ENCODE peak calls at places on chromosome 14, in six cellular contexts. G is lower leg skin, T is right lobe of liver, R is HCT116, I is thyroid gland, X is IMR-90. M is an unnamed sample.

GRCh38 chr14:63276492-63277342 is 42.0 kb downstream of the GPHB5 start:
- DNase-seq in G (no peak), T (no peak), I (no peak), R (peak), X (peak), M (no peak)

GRCh38 chr14:28763914-28764848 is 2.4 kb upstream of the FOXG1 start:
- DNase-seq in R (no peak), X (no peak), I (no peak), T (no peak), G (no peak), M (no peak)

GRCh38 chr14:64147126-64147790 is 146.9 kb downstream of the ESR2 start:
- DNase-seq in I (no peak), T (no peak), G (no peak), X (peak), R (no peak), M (no peak)

GRCh38 chr14:59131926-59132763 is 56.3 kb upstream of the DAAM1 start:
- DNase-seq in X (no peak), R (no peak), T (no peak), G (no peak), I (no peak), M (no peak)

GRCh38 chr14:99055816-99056215 is 216.2 kb downstream of the BCL11B start:
- DNase-seq in I (no peak), X (no peak), G (no peak), T (peak), R (no peak), M (no peak)

GRCh38 chr14:73591690-73592448 is at the start of gene ACOT4:
- DNase-seq in G (no peak), R (no peak), X (peak), T (peak), I (peak), M (no peak)

GRCh38 chr14:74834682-74835392 is 41.1 kb downstream of the PROX2 start:
- DNase-seq in R (no peak), G (no peak), X (peak), T (no peak), I (no peak), M (no peak)

GRCh38 chr14:25122188-25122587 is 72.2 kb upstream of the STXBP6 start:
- DNase-seq in X (no peak), T (no peak), G (peak), R (no peak), I (no peak), M (no peak)

GRCh38 chr14:74302160-74302628 is 540 bp downstream of the ABCD4 start:
- DNase-seq in X (peak), T (no peak), G (no peak), I (no peak), R (no peak), M (no peak)

GRCh38 chr14:103905861-103906456 is 22.3 kb upstream of the TDRD9 start:
- DNase-seq in I (no peak), G (no peak), T (no peak), X (no peak), R (no peak), M (no peak)

GRCh38 chr14:63224196-63224595 is 20.0 kb downstream of the RHOJ start:
- DNase-seq in I (no peak), G (no peak), T (no peak), R (no peak), X (no peak), M (no peak)

GRCh38 chr14:73722581-73722980 is 8.4 kb upstream of the PNMA1 start:
- DNase-seq in T (no peak), R (no peak), G (no peak), I (no peak), X (no peak), M (no peak)

GRCh38 chr14:72615511-72616121 is 278.3 kb downstream of the DPF3 start:
- DNase-seq in R (no peak), I (peak), T (no peak), G (peak), X (peak), M (no peak)

GRCh38 chr14:69657961-69658360 is 46.6 kb downstream of the SUSD6 start:
- DNase-seq in G (peak), T (peak), I (peak), R (no peak), X (peak), M (no peak)

GRCh38 chr14:54776361-54777001 is 126.1 kb downstream of the GCH1 start:
- DNase-seq in I (peak), X (peak), T (peak), R (no peak), G (peak), M (no peak)

GRCh38 chr14:81436296-81437138 is 36.4 kb upstream of the STON2 start:
- DNase-seq in R (peak), G (peak), I (peak), X (peak), T (peak), M (no peak)

GRCh38 chr14:69043007-69043444 is 63.9 kb upstream of the ACTN1 start:
- DNase-seq in R (no peak), G (peak), T (peak), I (peak), X (no peak), M (no peak)

GRCh38 chr14:51609251-51609986 is 42.3 kb upstream of the FRMD6 start:
- DNase-seq in G (no peak), R (no peak), X (peak), I (no peak), T (no peak), M (no peak)

GRCh38 chr14:105468621-105469241 is 5.9 kb upstream of the CRIP2 start:
- DNase-seq in T (peak), X (no peak), R (no peak), G (no peak), I (peak), M (no peak)
- TF ChIP-seq POLR2A in T (no peak), X (no peak), R (no peak), G (no peak), I (no peak), M (no peak)

DNA sequence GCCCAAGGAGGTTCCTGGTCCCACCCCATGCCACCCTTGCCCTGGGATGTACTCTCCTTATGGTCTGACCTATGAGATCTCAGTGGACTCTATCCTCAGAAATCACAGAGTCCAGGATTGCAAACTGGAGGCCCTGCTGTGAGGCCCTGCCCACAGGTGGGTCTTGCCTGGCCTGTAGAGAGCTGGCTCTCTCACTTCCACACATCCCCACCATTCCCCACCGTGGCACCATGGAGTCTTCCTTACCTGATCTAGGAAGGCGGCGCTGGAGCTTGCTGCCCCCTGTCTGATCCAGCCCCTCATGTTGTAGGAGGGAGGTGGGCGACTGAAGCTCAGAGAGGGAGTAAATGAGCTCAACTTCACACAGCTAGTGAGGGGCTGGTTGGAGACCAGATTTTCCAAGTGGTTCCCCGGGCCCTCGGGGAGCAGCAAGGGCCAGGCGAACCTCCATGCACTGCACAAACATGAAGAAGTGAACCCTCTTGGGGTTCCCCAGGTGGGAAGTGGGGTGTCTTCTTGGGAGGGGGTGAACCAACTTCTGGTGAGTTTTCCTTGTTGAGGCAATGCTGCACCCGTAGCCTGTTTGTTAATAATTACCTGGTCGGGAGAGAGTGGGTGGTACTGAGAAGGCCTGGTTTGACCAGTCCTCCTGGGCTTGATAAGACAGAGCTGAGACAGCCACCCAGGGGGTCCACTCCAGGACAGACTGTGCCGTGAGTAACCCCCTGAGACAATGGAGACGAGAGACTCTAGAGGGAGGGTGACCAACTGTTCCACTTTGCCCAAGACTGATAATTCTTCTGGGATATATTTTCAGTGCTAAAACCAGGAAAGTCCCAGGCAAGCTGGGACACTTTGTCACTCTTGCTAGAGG is at the start of gene SERPINA4:
- DNase-seq in R (no peak), G (no peak), T (no peak), I (no peak), X (no peak), M (no peak)
- TF ChIP-seq POLR2A in R (no peak), G (no peak), T (peak), I (no peak), X (no peak), M (no peak)

DNA sequence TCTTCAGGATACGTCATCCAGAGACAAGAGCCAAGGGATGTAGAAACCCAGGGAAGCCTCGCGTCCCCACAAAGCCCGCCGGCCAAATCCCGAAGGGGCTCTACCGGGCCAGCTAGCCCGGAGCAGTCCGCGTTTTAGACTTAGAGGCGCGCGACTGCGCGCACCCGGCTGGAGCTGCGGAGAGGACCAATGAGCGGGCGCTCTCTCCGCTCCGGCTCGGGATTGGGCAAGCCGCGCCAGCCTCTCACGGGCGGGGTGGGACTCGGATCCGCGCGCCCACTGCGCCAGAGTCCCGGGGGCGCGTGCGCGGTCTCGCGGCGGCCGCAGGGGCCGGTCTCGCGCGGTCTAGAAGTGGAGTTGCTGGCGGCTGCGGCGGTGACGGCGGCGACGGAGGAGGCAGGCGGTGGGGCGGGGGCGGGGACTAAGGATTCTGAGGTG is 238 bp upstream of the PALS1 start:
- DNase-seq in X (peak), T (peak), G (peak), R (peak), I (peak), M (peak)
- TF ChIP-seq POLR2A in X (no peak), T (peak), G (no peak), R (no peak), I (peak), M (peak)

GRCh38 chr14:31243860-31244259 is 36.3 kb upstream of the HECTD1 start:
- DNase-seq in G (peak), T (no peak), X (no peak), R (peak), I (no peak), M (no peak)
- TF ChIP-seq POLR2A in G (no peak), T (no peak), X (no peak), R (no peak), I (no peak), M (no peak)

GRCh38 chr14:49598479-49599301 is at the start of gene LRR1:
- DNase-seq in R (peak), X (peak), I (peak), G (peak), T (peak), M (peak)
- TF ChIP-seq POLR2A in R (peak), X (peak), I (no peak), G (no peak), T (peak), M (peak)

GRCh38 chr14:92040431-92041040 is 677 bp upstream of the TRIP11 start:
- DNase-seq in R (peak), I (no peak), T (no peak), G (no peak), X (peak), M (no peak)

GRCh38 chr14:92037989-92038388 is 1.9 kb downstream of the TRIP11 start:
- DNase-seq in R (no peak), I (no peak), X (peak), G (no peak), T (no peak), M (no peak)

GRCh38 chr14:92039073-92039719 is 663 bp downstream of the TRIP11 start:
- DNase-seq in I (peak), G (peak), T (peak), X (peak), R (peak), M (no peak)

GRCh38 chr14:92041203-92041602 is 1.3 kb upstream of the TRIP11 start:
- DNase-seq in R (no peak), I (no peak), G (no peak), T (no peak), X (no peak), M (no peak)

DNA sequence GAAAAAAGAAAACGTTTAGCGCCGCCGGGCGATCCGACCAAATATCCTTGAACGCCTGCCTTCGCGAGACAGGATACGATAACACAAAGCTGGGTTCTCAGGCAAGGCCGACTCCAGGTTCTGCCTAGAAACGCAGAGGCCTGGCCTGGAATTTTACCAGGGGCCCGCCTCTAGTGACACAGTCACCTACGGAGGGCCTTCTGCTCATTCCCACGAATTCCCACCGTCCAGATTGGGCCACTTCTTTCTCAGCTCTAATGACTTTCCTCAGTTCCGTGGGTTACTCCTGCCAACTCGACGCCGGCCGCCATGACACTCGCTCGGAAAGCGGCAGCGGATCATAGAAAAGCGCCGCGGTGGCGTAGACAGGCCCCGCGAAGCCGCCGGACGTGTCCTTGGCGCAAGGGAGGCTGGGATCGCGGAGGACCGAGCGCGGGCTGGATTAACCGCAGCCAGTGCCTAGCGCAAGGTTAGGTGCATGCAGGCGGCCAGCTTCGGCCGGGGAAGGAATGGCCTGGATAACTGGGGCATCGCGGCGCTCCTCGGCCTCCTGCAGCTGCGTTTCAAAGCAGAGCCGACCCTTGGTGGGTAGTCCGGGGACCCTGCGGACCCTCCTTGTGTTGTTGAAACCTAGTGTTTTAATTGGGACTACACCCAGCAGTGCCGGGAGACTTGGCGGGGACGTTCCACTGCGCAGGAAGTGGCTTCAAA is at the start of gene TRIP11:
- DNase-seq in T (peak), G (peak), X (peak), R (peak), I (peak), M (peak)
- TF ChIP-seq POLR2A in T (peak), G (no peak), X (peak), R (peak), I (no peak), M (no peak)

GRCh38 chr14:20412876-20413784 is at the start of gene TEP1:
- DNase-seq in X (peak), T (peak), I (peak), G (peak), R (peak), M (peak)
- TF ChIP-seq POLR2A in X (peak), T (peak), I (peak), G (no peak), R (no peak), M (peak)

DNA sequence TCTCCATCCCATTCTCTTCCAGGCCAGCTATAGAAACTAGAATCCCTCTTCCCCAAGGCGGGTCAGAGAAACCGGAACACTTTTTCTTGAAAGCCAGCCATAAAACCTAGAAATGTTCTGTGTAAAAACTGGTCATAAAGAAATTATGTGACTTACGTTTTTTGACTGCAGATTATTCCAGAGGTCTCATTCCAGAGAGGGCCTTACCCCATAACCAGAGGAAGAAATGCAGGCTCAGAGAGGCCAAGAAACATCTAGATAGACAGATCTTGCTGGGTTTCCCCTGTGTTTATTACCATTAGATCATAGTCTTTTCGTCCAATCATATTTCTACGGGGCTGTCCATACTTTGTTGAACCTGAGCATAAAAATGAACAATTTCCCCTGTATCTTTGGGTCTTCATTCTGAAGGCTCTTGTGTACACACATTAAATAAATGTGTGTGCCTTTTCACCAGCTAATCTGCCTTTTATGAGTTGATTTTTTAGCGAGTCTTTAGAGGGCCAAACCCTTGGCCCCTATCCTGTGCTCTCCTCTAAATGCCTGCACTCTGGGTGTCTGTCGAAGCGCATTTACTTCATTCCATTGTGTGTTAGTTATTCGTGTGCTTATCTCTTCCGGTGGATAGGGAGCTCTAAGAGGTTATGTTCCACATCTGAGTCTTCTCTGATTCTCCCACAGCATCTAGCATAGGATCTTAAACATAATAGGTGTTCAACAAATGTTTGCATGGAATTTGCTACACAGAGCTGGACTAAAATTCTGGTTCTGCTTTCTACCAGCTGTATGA is 163.0 kb downstream of the ADCK1 start:
- DNase-seq in G (no peak), X (no peak), T (no peak), I (no peak), R (no peak), M (no peak)
- TF ChIP-seq POLR2A in G (no peak), X (no peak), T (no peak), I (no peak), R (no peak), M (no peak)

GRCh38 chr14:45083979-45084722 is at the start of gene PRPF39:
- DNase-seq in I (peak), R (peak), G (peak), T (peak), X (peak), M (peak)
- TF ChIP-seq POLR2A in I (peak), R (peak), G (no peak), T (peak), X (peak), M (peak)

M was measured in esophagus squamous epithelium.